ENCODE peak calls at places on chromosomes 13 and 19, in seven cellular contexts. K, O, J, B, R, Z and C are unnamed samples.

GRCh38 chr13:51923983-51924539 is 62.3 kb downstream of the CCDC70 start:
- DNase-seq in O (no peak), J (no peak), Z (no peak), R (no peak), K (peak), B (peak), C (no peak)

GRCh38 chr13:109336730-109337129 is 449.7 kb downstream of the IRS2 start:
- DNase-seq in R (no peak), B (peak), K (no peak), Z (no peak), O (peak), J (peak), C (peak)

GRCh38 chr13:113740661-113741060 is 18.4 kb upstream of the TMEM255B start:
- DNase-seq in K (no peak), Z (no peak), O (no peak), R (no peak), B (no peak), J (no peak), C (no peak)

GRCh38 chr13:85277753-85278152 is 521.5 kb downstream of the SLITRK6 start:
- DNase-seq in B (no peak), Z (no peak), J (peak), O (no peak), K (no peak), R (no peak), C (no peak)

GRCh38 chr13:111868716-111869115 is 198.2 kb upstream of the SOX1 start:
- DNase-seq in J (no peak), O (no peak), B (no peak), Z (no peak), K (no peak), R (no peak), C (no peak)

GRCh38 chr19:17385878-17386611 is 8.0 kb downstream of the CCDC194 start:
- DNase-seq in O (no peak), Z (peak), J (no peak), K (peak), B (peak), R (peak), C (no peak)

GRCh38 chr13:34719060-34719875 is 222.8 kb upstream of the NBEA start:
- DNase-seq in K (peak), O (no peak), B (no peak), J (no peak), Z (no peak), R (no peak), C (no peak)

GRCh38 chr13:88643233-88643632 is 972.1 kb downstream of the SLITRK5 start:
- DNase-seq in J (no peak), B (no peak), O (no peak), Z (no peak), R (no peak), K (no peak), C (no peak)

GRCh38 chr13:19062801-19063200 is 118.8 kb downstream of the TUBA3C start:
- DNase-seq in Z (no peak), O (no peak), B (no peak), K (no peak), J (no peak), R (no peak), C (no peak)